ENCODE peak calls at places on chromosome 7, in ten cellular contexts. One of them, this sample, is unnamed.
A peak's percentile ranks its signal among the peaks of the same experiment; 100 is the strongest.

GRCh38 chr7:29042893-29043292 is 84.8 kb upstream of the TRIL start:
- DNase-seq in cardiac muscle cell: peak; percentile 12
- DNase-seq in lung: no peak
- DNase-seq in A549: no peak
- DNase-seq in cardiac fibroblast: no peak
- DNase-seq in PC-9: no peak
- DNase-seq in BJ: no peak
- DNase-seq in body of pancreas: peak; percentile 52
- DNase-seq in colonic mucosa: peak; percentile 62
- DNase-seq in GM23338: no peak
- DNase-seq in this sample: no peak

GRCh38 chr7:39248693-39249090 is 271.0 kb downstream of the POU6F2 start:
- DNase-seq in cardiac fibroblast: no peak
- DNase-seq in cardiac muscle cell: no peak
- DNase-seq in BJ: no peak
- DNase-seq in A549: no peak
- DNase-seq in lung: no peak
- DNase-seq in body of pancreas: no peak
- DNase-seq in PC-9: no peak
- DNase-seq in GM23338: no peak
- DNase-seq in colonic mucosa: no peak
- DNase-seq in this sample: no peak

GRCh38 chr7:136069840-136070529 is 92.8 kb upstream of the MTPN start:
- DNase-seq in cardiac fibroblast: no peak
- DNase-seq in BJ: no peak
- DNase-seq in cardiac muscle cell: no peak
- DNase-seq in GM23338: no peak
- DNase-seq in PC-9: no peak
- DNase-seq in A549: no peak
- DNase-seq in lung: no peak
- DNase-seq in colonic mucosa: no peak
- DNase-seq in body of pancreas: no peak
- DNase-seq in this sample: no peak

GRCh38 chr7:27079234-27079975 is 16.4 kb downstream of the HOXA1 start:
- DNase-seq in PC-9: peak; percentile 63
- DNase-seq in body of pancreas: no peak
- DNase-seq in GM23338: no peak
- DNase-seq in cardiac muscle cell: no peak
- DNase-seq in cardiac fibroblast: no peak
- DNase-seq in BJ: no peak
- DNase-seq in colonic mucosa: no peak
- DNase-seq in lung: no peak
- DNase-seq in A549: no peak
- DNase-seq in this sample: no peak

GRCh38 chr7:90749774-90750173 is 153.7 kb downstream of the CDK14 start:
- DNase-seq in GM23338: peak; percentile 35
- DNase-seq in lung: no peak
- DNase-seq in BJ: no peak
- DNase-seq in body of pancreas: no peak
- DNase-seq in PC-9: no peak
- DNase-seq in colonic mucosa: no peak
- DNase-seq in cardiac muscle cell: peak; percentile 57
- DNase-seq in A549: peak; percentile 12
- DNase-seq in cardiac fibroblast: no peak
- DNase-seq in this sample: peak; percentile 64

GRCh38 chr7:11587048-11587447 is 244.9 kb downstream of the THSD7A start:
- DNase-seq in cardiac fibroblast: no peak
- DNase-seq in A549: no peak
- DNase-seq in PC-9: no peak
- DNase-seq in GM23338: no peak
- DNase-seq in BJ: no peak
- DNase-seq in cardiac muscle cell: no peak
- DNase-seq in lung: no peak
- DNase-seq in body of pancreas: no peak
- DNase-seq in colonic mucosa: no peak
- DNase-seq in this sample: no peak

GRCh38 chr7:105811189-105811847 is 65.1 kb downstream of the ATXN7L1 start:
- DNase-seq in BJ: no peak
- DNase-seq in body of pancreas: no peak
- DNase-seq in GM23338: no peak
- DNase-seq in PC-9: no peak
- DNase-seq in A549: no peak
- DNase-seq in lung: no peak
- DNase-seq in cardiac fibroblast: no peak
- DNase-seq in colonic mucosa: no peak
- DNase-seq in cardiac muscle cell: no peak
- DNase-seq in this sample: no peak

GRCh38 chr7:2820508-2820934 is 23.6 kb downstream of the GNA12 start:
- DNase-seq in cardiac muscle cell: peak; percentile 97
- DNase-seq in lung: peak; percentile 79
- DNase-seq in cardiac fibroblast: peak; percentile 99
- DNase-seq in GM23338: no peak
- DNase-seq in BJ: peak; percentile 77
- DNase-seq in PC-9: peak; percentile 98
- DNase-seq in A549: peak; percentile 72
- DNase-seq in colonic mucosa: peak; percentile 44
- DNase-seq in body of pancreas: peak; percentile 70
- DNase-seq in this sample: peak; percentile 98

GRCh38 chr7:149854611-149855367 is 16.6 kb downstream of the ZNF862 start:
- DNase-seq in BJ: no peak
- DNase-seq in PC-9: peak; percentile 68
- DNase-seq in lung: peak; percentile 63
- DNase-seq in body of pancreas: peak; percentile 92
- DNase-seq in A549: no peak
- DNase-seq in GM23338: peak; percentile 67
- DNase-seq in cardiac fibroblast: no peak
- DNase-seq in cardiac muscle cell: peak; percentile 57
- DNase-seq in colonic mucosa: peak; percentile 71
- DNase-seq in this sample: peak; percentile 75

GRCh38 chr7:102439963-102440795 is 6.8 kb downstream of the ORAI2 start:
- DNase-seq in PC-9: peak; percentile 86
- DNase-seq in cardiac fibroblast: peak; percentile 84
- DNase-seq in cardiac muscle cell: peak; percentile 73
- DNase-seq in lung: no peak
- DNase-seq in GM23338: peak; percentile 60
- DNase-seq in colonic mucosa: no peak
- DNase-seq in BJ: peak; percentile 19
- DNase-seq in A549: peak; percentile 70
- DNase-seq in body of pancreas: peak; percentile 46
- DNase-seq in this sample: peak; percentile 70

GRCh38 chr7:21371371-21371770 is 56.5 kb upstream of the SP4 start:
- DNase-seq in body of pancreas: no peak
- DNase-seq in BJ: no peak
- DNase-seq in GM23338: peak; percentile 46
- DNase-seq in lung: no peak
- DNase-seq in cardiac fibroblast: no peak
- DNase-seq in cardiac muscle cell: no peak
- DNase-seq in PC-9: no peak
- DNase-seq in colonic mucosa: no peak
- DNase-seq in A549: no peak
- DNase-seq in this sample: peak; percentile 15

GRCh38 chr7:27188666-27189559 is 3.9 kb upstream of the HOXA11 start:
- DNase-seq in cardiac fibroblast: peak; percentile 38
- DNase-seq in PC-9: no peak
- DNase-seq in body of pancreas: no peak
- DNase-seq in GM23338: peak; percentile 71
- DNase-seq in A549: no peak
- DNase-seq in cardiac muscle cell: peak; percentile 30
- DNase-seq in BJ: no peak
- DNase-seq in lung: no peak
- DNase-seq in colonic mucosa: peak; percentile 77
- DNase-seq in this sample: no peak

GRCh38 chr7:24378871-24379608 is 95.0 kb downstream of the NPY start:
- DNase-seq in colonic mucosa: no peak
- DNase-seq in cardiac fibroblast: peak; percentile 72
- DNase-seq in A549: peak; percentile 5
- DNase-seq in cardiac muscle cell: peak; percentile 53
- DNase-seq in lung: peak; percentile 54
- DNase-seq in BJ: no peak
- DNase-seq in GM23338: no peak
- DNase-seq in body of pancreas: peak; percentile 23
- DNase-seq in PC-9: peak; percentile 99
- DNase-seq in this sample: peak; percentile 84

GRCh38 chr7:24384362-24385030 is 100.5 kb downstream of the NPY start:
- DNase-seq in cardiac muscle cell: no peak
- DNase-seq in lung: no peak
- DNase-seq in A549: no peak
- DNase-seq in BJ: no peak
- DNase-seq in body of pancreas: no peak
- DNase-seq in colonic mucosa: no peak
- DNase-seq in cardiac fibroblast: no peak
- DNase-seq in GM23338: no peak
- DNase-seq in PC-9: no peak
- DNase-seq in this sample: peak; percentile 3

GRCh38 chr7:24383055-24383454 is 99.1 kb downstream of the NPY start:
- DNase-seq in BJ: no peak
- DNase-seq in colonic mucosa: no peak
- DNase-seq in lung: no peak
- DNase-seq in cardiac muscle cell: no peak
- DNase-seq in A549: no peak
- DNase-seq in GM23338: no peak
- DNase-seq in body of pancreas: no peak
- DNase-seq in cardiac fibroblast: no peak
- DNase-seq in PC-9: no peak
- DNase-seq in this sample: no peak

DNA sequence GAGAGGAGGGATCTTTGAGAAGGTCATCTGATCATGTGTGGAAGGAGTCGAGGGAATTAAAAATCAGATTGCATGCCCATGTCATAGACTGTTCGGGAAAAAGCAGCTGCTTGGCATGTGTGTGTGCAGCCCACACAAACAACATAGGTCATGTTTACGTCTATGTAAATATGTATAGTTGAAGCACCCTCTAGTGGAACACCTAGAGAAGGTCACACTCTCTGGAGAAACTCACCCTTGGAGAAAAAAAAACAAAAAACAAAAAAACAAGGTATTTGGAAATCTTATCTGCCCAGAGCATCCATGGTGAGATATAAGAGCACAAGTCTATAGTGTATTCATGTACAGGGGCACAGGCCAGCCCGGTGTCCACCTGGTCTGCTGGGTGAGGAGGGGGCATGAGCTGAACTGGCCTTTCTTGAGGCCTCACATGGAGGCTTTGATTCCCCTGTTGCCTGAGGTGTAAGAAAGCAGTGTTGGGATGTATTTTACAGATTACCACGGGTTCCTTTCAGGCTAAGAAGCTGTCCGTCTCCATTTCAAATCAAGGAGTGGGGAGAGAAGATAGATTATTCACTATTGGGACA is 98.0 kb downstream of the NPY start:
- DNase-seq in BJ: no peak
- DNase-seq in colonic mucosa: no peak
- DNase-seq in body of pancreas: no peak
- DNase-seq in PC-9: peak; percentile 54
- DNase-seq in cardiac fibroblast: peak; percentile 48
- DNase-seq in A549: peak; percentile 10
- DNase-seq in lung: no peak
- DNase-seq in GM23338: peak; percentile 59
- DNase-seq in cardiac muscle cell: peak; percentile 30
- DNase-seq in this sample: peak; percentile 47
- TF ChIP-seq CTCF in BJ: peak; percentile 45
- TF ChIP-seq CTCF in colonic mucosa: peak; percentile 34
- TF ChIP-seq CTCF in body of pancreas: no peak
- TF ChIP-seq CTCF in PC-9: peak; percentile 88
- TF ChIP-seq CTCF in cardiac fibroblast: peak; percentile 41
- TF ChIP-seq CTCF in A549: peak; percentile 40
- TF ChIP-seq CTCF in lung: no peak
- TF ChIP-seq CTCF in GM23338: peak; percentile 68
- TF ChIP-seq CTCF in cardiac muscle cell: peak; percentile 47
- TF ChIP-seq CTCF in this sample: peak; percentile 51

GRCh38 chr7:95766657-95767056 is 5.7 kb upstream of the DYNC1I1 start:
- DNase-seq in cardiac fibroblast: no peak
- DNase-seq in GM23338: no peak
- DNase-seq in cardiac muscle cell: no peak
- DNase-seq in colonic mucosa: no peak
- DNase-seq in PC-9: no peak
- DNase-seq in lung: no peak
- DNase-seq in body of pancreas: no peak
- DNase-seq in BJ: no peak
- DNase-seq in A549: no peak
- DNase-seq in this sample: no peak

DNA sequence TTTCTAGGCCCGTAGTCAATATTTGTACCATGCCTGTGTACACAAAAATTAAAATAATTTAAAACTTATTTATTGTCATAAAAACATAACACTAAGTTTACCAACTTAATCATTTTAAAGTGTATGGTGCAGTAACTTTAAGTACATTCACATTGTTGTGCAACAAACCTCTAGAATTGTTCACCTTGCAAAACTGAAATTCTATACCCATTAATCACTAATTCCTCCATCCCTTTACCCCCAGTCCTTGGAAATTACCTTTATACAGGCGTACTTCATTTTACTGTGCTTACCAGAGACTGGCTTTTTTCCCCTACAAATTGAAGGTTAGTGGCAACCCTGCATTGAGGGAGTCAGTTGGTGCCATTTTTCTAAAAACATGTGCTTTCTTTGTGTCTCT is 6.3 kb upstream of the DYNC1I1 start:
- DNase-seq in A549: no peak
- DNase-seq in colonic mucosa: no peak
- DNase-seq in PC-9: no peak
- DNase-seq in BJ: no peak
- DNase-seq in cardiac muscle cell: no peak
- DNase-seq in cardiac fibroblast: no peak
- DNase-seq in GM23338: no peak
- DNase-seq in lung: no peak
- DNase-seq in body of pancreas: no peak
- DNase-seq in this sample: no peak
- H3K4me3 ChIP-seq in A549: no peak overlapping the region
- H3K4me3 ChIP-seq in colonic mucosa: no peak overlapping the region
- H3K4me3 ChIP-seq in PC-9: no peak overlapping the region
- H3K4me3 ChIP-seq in BJ: no peak overlapping the region
- H3K4me3 ChIP-seq in cardiac muscle cell: no peak overlapping the region
- H3K4me3 ChIP-seq in cardiac fibroblast: no peak overlapping the region
- H3K4me3 ChIP-seq in GM23338: no peak overlapping the region
- H3K4me3 ChIP-seq in lung: no peak overlapping the region
- H3K4me3 ChIP-seq in body of pancreas: no peak overlapping the region
- H3K4me3 ChIP-seq in this sample: no peak overlapping the region

DNA sequence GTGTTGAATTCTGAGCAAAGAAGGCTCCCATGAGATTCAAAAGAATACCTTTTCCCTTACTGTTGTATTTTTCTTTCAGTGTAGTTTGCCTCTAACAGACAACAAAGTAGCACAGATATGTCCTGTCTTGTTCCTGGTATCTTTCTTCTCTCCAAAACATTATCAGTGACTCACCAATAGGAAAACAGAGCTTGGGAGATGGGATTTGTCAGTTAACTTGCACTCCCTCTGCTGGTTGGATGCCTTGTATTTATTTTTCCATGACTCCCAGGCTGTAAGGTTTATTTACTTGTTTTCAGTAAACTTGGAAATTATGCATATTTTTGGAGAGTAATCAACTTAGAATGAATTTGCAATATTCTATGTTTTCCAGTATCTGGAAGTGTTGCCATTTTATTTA is 129.7 kb downstream of the SAMD9 start:
- DNase-seq in body of pancreas: no peak
- DNase-seq in BJ: no peak
- DNase-seq in colonic mucosa: no peak
- DNase-seq in A549: peak; percentile 56
- DNase-seq in lung: no peak
- DNase-seq in PC-9: peak; percentile 57
- DNase-seq in cardiac muscle cell: peak; percentile 62
- DNase-seq in GM23338: peak; percentile 54
- DNase-seq in cardiac fibroblast: peak; percentile 74
- DNase-seq in this sample: peak; percentile 83
- TF ChIP-seq CTCF in body of pancreas: peak; percentile 18
- TF ChIP-seq CTCF in BJ: peak; percentile 46
- TF ChIP-seq CTCF in colonic mucosa: peak; percentile 15
- TF ChIP-seq CTCF in A549: peak; percentile 23
- TF ChIP-seq CTCF in lung: no peak
- TF ChIP-seq CTCF in PC-9: peak; percentile 69
- TF ChIP-seq CTCF in cardiac muscle cell: peak; percentile 38
- TF ChIP-seq CTCF in GM23338: peak; percentile 68
- TF ChIP-seq CTCF in cardiac fibroblast: peak; percentile 31
- TF ChIP-seq CTCF in this sample: peak; percentile 68

GRCh38 chr7:129110575-129111376 is 33.7 kb upstream of the TSPAN33 start:
- DNase-seq in BJ: no peak
- DNase-seq in cardiac muscle cell: no peak
- DNase-seq in GM23338: peak; percentile 73
- DNase-seq in lung: no peak
- DNase-seq in cardiac fibroblast: no peak
- DNase-seq in colonic mucosa: no peak
- DNase-seq in body of pancreas: peak; percentile 36
- DNase-seq in PC-9: peak; percentile 65
- DNase-seq in A549: peak; percentile 29
- DNase-seq in this sample: peak; percentile 9
- H3K4me3 ChIP-seq in BJ: no peak overlapping the region
- H3K4me3 ChIP-seq in cardiac muscle cell: no peak overlapping the region
- H3K4me3 ChIP-seq in GM23338: no peak overlapping the region
- H3K4me3 ChIP-seq in lung: no peak overlapping the region
- H3K4me3 ChIP-seq in cardiac fibroblast: no peak overlapping the region
- H3K4me3 ChIP-seq in colonic mucosa: no peak overlapping the region
- H3K4me3 ChIP-seq in body of pancreas: no peak overlapping the region
- H3K4me3 ChIP-seq in PC-9: no peak overlapping the region
- H3K4me3 ChIP-seq in A549: no peak overlapping the region
- H3K4me3 ChIP-seq in this sample: no peak overlapping the region